ENCODE peak calls at places on chromosomes 5 and 9, in eight cellular contexts. P, Y, O, K, M, F, I and Z are unnamed samples.

GRCh38 chr5:158837908-158838307 is 261.8 kb downstream of the EBF1 start:
- DNase-seq in Y (no peak), O (no peak), F (no peak), P (no peak), M (no peak), I (no peak), K (no peak), Z (no peak)

GRCh38 chr9:95167998-95168397 is 149.5 kb downstream of the FANCC start:
- DNase-seq in I (peak; percentile 13), O (peak; percentile 80), K (peak; percentile 79), P (no peak), Y (peak; percentile 71), F (no peak), M (peak; percentile 77), Z (peak; percentile 36)

GRCh38 chr9:105385372-105385985 is 62.4 kb upstream of the FSD1L start:
- DNase-seq in I (no peak), P (peak; percentile 55), Y (no peak), F (no peak), O (peak; percentile 15), K (no peak), M (no peak), Z (peak; percentile 56)

GRCh38 chr9:34590376-34591090 is 1.0 kb upstream of the CNTFR start:
- DNase-seq in O (no peak), Y (no peak), I (no peak), M (no peak), F (peak; percentile 32), K (no peak), P (no peak), Z (no peak)

GRCh38 chr9:70924905-70925547 is 196.4 kb downstream of the TRPM3 start:
- DNase-seq in Y (peak; percentile 72), P (peak; percentile 13), F (no peak), M (peak; percentile 22), O (peak; percentile 71), K (peak; percentile 81), I (no peak), Z (peak; percentile 22)

GRCh38 chr9:120935383-120935857 is 8.8 kb upstream of the TRAF1 start:
- DNase-seq in F (peak; percentile 96), M (no peak), P (no peak), K (peak; percentile 96), Y (peak; percentile 38), I (no peak), O (peak; percentile 95), Z (no peak)

GRCh38 chr5:77379558-77380061 is 112.5 kb downstream of the WDR41 start:
- DNase-seq in P (peak; percentile 57), K (no peak), F (no peak), O (no peak), Y (no peak), I (no peak), M (no peak), Z (peak; percentile 60)

GRCh38 chr9:114156658-114157421 is 1.5 kb downstream of the COL27A1 start:
- DNase-seq in Y (peak; percentile 46), I (no peak), P (no peak), M (peak; percentile 53), K (peak; percentile 78), O (peak; percentile 60), F (peak; percentile 63), Z (no peak)

GRCh38 chr5:135094339-135095051 is 60.5 kb upstream of the PITX1 start:
- DNase-seq in P (no peak), F (no peak), O (no peak), M (peak; percentile 2), Y (no peak), K (peak; percentile 12), I (no peak), Z (no peak)

GRCh38 chr9:68738346-68738745 is 33.3 kb downstream of the PIP5K1B start:
- DNase-seq in F (no peak), Y (no peak), K (no peak), O (no peak), P (no peak), M (no peak), I (no peak), Z (no peak)

GRCh38 chr5:90111354-90112070 is 298.0 kb downstream of the CETN3 start:
- DNase-seq in Y (no peak), O (no peak), P (no peak), I (no peak), K (no peak), M (no peak), F (no peak), Z (no peak)

GRCh38 chr5:74988273-74988983 is 63.9 kb downstream of the GCNT4 start:
- DNase-seq in Y (no peak), O (no peak), K (no peak), P (no peak), I (no peak), M (no peak), F (no peak), Z (no peak)

GRCh38 chr5:2373631-2374030 is 377.8 kb downstream of the IRX2 start:
- DNase-seq in K (no peak), M (no peak), F (no peak), O (no peak), I (no peak), Y (no peak), P (no peak), Z (no peak)

GRCh38 chr9:136997830-136998234 is 1.5 kb upstream of the CLIC3 start:
- DNase-seq in K (no peak), F (no peak), M (no peak), O (no peak), P (no peak), I (no peak), Y (no peak), Z (no peak)

GRCh38 chr9:113349434-113350337 is at the start of gene BSPRY:
- DNase-seq in K (peak; percentile 53), O (no peak), M (peak; percentile 35), F (peak; percentile 23), Y (peak; percentile 93), I (no peak), P (peak; percentile 62), Z (peak; percentile 75)

GRCh38 chr9:4796988-4797956 is 4.5 kb downstream of the RCL1 start:
- DNase-seq in F (no peak), K (peak; percentile 52), P (peak; percentile 24), Y (peak; percentile 28), I (no peak), M (peak; percentile 19), O (peak; percentile 10), Z (no peak)

GRCh38 chr5:53825926-53826325 is 265.5 kb downstream of the NDUFS4 start:
- DNase-seq in M (no peak), F (no peak), I (no peak), K (no peak), O (no peak), Y (no peak), P (no peak), Z (no peak)

GRCh38 chr5:106290841-106291240 is 1379.9 kb downstream of the EFNA5 start:
- DNase-seq in O (no peak), K (peak; percentile 30), F (no peak), Y (no peak), P (no peak), I (no peak), M (no peak), Z (no peak)

GRCh38 chr9:126056312-126057021 is 270.2 kb upstream of the MVB12B start:
- DNase-seq in O (no peak), K (no peak), M (no peak), Y (no peak), I (no peak), P (no peak), F (no peak), Z (no peak)

GRCh38 chr5:157766441-157766840 is 22.9 kb downstream of the LSM11 start:
- DNase-seq in O (no peak), M (no peak), F (no peak), K (no peak), P (no peak), Y (no peak), I (no peak), Z (no peak)

GRCh38 chr5:13831236-13831810 is 113.2 kb downstream of the DNAH5 start:
- DNase-seq in I (no peak), F (no peak), Y (no peak), P (no peak), K (peak; percentile 40), O (peak; percentile 21), M (no peak), Z (no peak)

GRCh38 chr5:88108490-88109279 is 160.0 kb downstream of the TMEM161B start:
- DNase-seq in F (no peak), Y (no peak), M (no peak), P (no peak), I (no peak), O (peak; percentile 11), K (no peak), Z (no peak)

GRCh38 chr5:172852490-172853354 is 18.7 kb downstream of the ERGIC1 start:
- DNase-seq in M (no peak), Y (no peak), O (no peak), I (no peak), F (no peak), K (no peak), P (no peak), Z (no peak)

GRCh38 chr9:99421369-99421768 is 199.3 kb downstream of the SEC61B start:
- DNase-seq in I (no peak), P (no peak), K (no peak), M (no peak), F (no peak), O (no peak), Y (no peak), Z (no peak)

GRCh38 chr5:141373673-141374317 is at the start of gene PCDHGA6:
- DNase-seq in K (peak; percentile 39), P (no peak), I (no peak), M (no peak), O (no peak), Y (no peak), F (no peak), Z (no peak)